ENCODE peak calls at places on chromosomes 4 and X, in four cellular contexts. One of them, this sample, is unnamed.

GRCh38 chr4:96145671-96146070 is 305.8 kb downstream of the PDHA2 start:
- DNase-seq in neural progenitor cell: no peak
- DNase-seq in KBM-7: peak; percentile 3
- DNase-seq in astrocyte of the cerebellum: no peak
- DNase-seq in this sample: no peak

GRCh38 chr4:3432381-3432790 is 9.4 kb upstream of the HGFAC start:
- DNase-seq in neural progenitor cell: no peak
- DNase-seq in astrocyte of the cerebellum: no peak
- DNase-seq in KBM-7: no peak
- DNase-seq in this sample: no peak

GRCh38 chrX:74788545-74789086 is 136.6 kb downstream of the NEXMIF start:
- DNase-seq in astrocyte of the cerebellum: no peak
- DNase-seq in neural progenitor cell: no peak
- DNase-seq in KBM-7: peak; percentile 6
- DNase-seq in this sample: no peak

GRCh38 chrX:44306336-44306735 is 37.1 kb downstream of the EFHC2 start:
- DNase-seq in astrocyte of the cerebellum: no peak
- DNase-seq in KBM-7: no peak
- DNase-seq in neural progenitor cell: no peak
- DNase-seq in this sample: no peak

GRCh38 chr4:145179201-145179860 is 1.1 kb downstream of the OTUD4 start:
- DNase-seq in astrocyte of the cerebellum: no peak
- DNase-seq in neural progenitor cell: peak; percentile 66
- DNase-seq in KBM-7: peak; percentile 58
- DNase-seq in this sample: peak; percentile 53

GRCh38 chr4:112938461-112939058 is 110.9 kb upstream of the ANK2 start:
- DNase-seq in neural progenitor cell: peak; percentile 64
- DNase-seq in KBM-7: peak; percentile 63
- DNase-seq in astrocyte of the cerebellum: peak; percentile 52
- DNase-seq in this sample: no peak

GRCh38 chr4:34108456-34108855 is 2135.9 kb downstream of the ARAP2 start:
- DNase-seq in KBM-7: no peak
- DNase-seq in neural progenitor cell: no peak
- DNase-seq in astrocyte of the cerebellum: peak; percentile 60
- DNase-seq in this sample: no peak

GRCh38 chr4:139458999-139459398 is 5.1 kb downstream of the RAB33B start:
- DNase-seq in neural progenitor cell: no peak
- DNase-seq in KBM-7: no peak
- DNase-seq in astrocyte of the cerebellum: no peak
- DNase-seq in this sample: peak; percentile 25

GRCh38 chr4:2284934-2285664 is 23.2 kb upstream of the MXD4 start:
- DNase-seq in neural progenitor cell: no peak
- DNase-seq in astrocyte of the cerebellum: peak; percentile 23
- DNase-seq in KBM-7: no peak
- DNase-seq in this sample: no peak

GRCh38 chrX:9466115-9466495 is 1.2 kb downstream of the TBL1X start:
- DNase-seq in neural progenitor cell: peak; percentile 56
- DNase-seq in astrocyte of the cerebellum: peak; percentile 2
- DNase-seq in KBM-7: peak; percentile 51
- DNase-seq in this sample: peak; percentile 70

GRCh38 chr4:1002131-1002630 is 9.0 kb upstream of the SLC26A1 start:
- DNase-seq in KBM-7: no peak
- DNase-seq in neural progenitor cell: peak; percentile 59
- DNase-seq in astrocyte of the cerebellum: no peak
- DNase-seq in this sample: peak; percentile 37

GRCh38 chr4:38606587-38606905 is 57.5 kb upstream of the KLF3 start:
- DNase-seq in neural progenitor cell: no peak
- DNase-seq in astrocyte of the cerebellum: no peak
- DNase-seq in KBM-7: no peak
- DNase-seq in this sample: no peak

GRCh38 chr4:154612472-154613414 is at the start of gene FGG:
- DNase-seq in KBM-7: no peak
- DNase-seq in astrocyte of the cerebellum: no peak
- DNase-seq in neural progenitor cell: no peak
- DNase-seq in this sample: no peak

GRCh38 chrX:11273544-11273943 is 19.7 kb upstream of the AMELX start:
- DNase-seq in KBM-7: no peak
- DNase-seq in astrocyte of the cerebellum: no peak
- DNase-seq in neural progenitor cell: no peak
- DNase-seq in this sample: no peak

GRCh38 chr4:140809671-140810070 is 53.5 kb upstream of the TBC1D9 start:
- DNase-seq in KBM-7: peak; percentile 13
- DNase-seq in astrocyte of the cerebellum: no peak
- DNase-seq in neural progenitor cell: no peak
- DNase-seq in this sample: no peak

GRCh38 chr4:86857341-86858052 is 8.3 kb upstream of the SLC10A6 start:
- DNase-seq in neural progenitor cell: no peak
- DNase-seq in astrocyte of the cerebellum: no peak
- DNase-seq in KBM-7: no peak
- DNase-seq in this sample: peak; percentile 19

GRCh38 chr4:153186046-153186728 is 18.1 kb upstream of the TRIM2 start:
- DNase-seq in astrocyte of the cerebellum: no peak
- DNase-seq in KBM-7: no peak
- DNase-seq in neural progenitor cell: no peak
- DNase-seq in this sample: no peak

GRCh38 chr4:48493485-48494100 is 3.5 kb downstream of the ZAR1 start:
- DNase-seq in astrocyte of the cerebellum: no peak
- DNase-seq in KBM-7: no peak
- DNase-seq in neural progenitor cell: no peak
- DNase-seq in this sample: no peak

GRCh38 chrX:36414056-36414455 is 494.5 kb downstream of the CFAP47 start:
- DNase-seq in neural progenitor cell: no peak
- DNase-seq in KBM-7: no peak
- DNase-seq in astrocyte of the cerebellum: no peak
- DNase-seq in this sample: no peak

GRCh38 chrX:9166566-9166909 is 132.6 kb upstream of the FAM9B start:
- DNase-seq in KBM-7: no peak
- DNase-seq in astrocyte of the cerebellum: no peak
- DNase-seq in neural progenitor cell: no peak
- DNase-seq in this sample: no peak

GRCh38 chr4:169268951-169269781 is 1.6 kb downstream of the SH3RF1 start:
- DNase-seq in neural progenitor cell: peak; percentile 26
- DNase-seq in astrocyte of the cerebellum: no peak
- DNase-seq in KBM-7: no peak
- DNase-seq in this sample: peak; percentile 51

GRCh38 chrX:39242187-39242586 is 440.9 kb downstream of the MID1IP1 start:
- DNase-seq in KBM-7: peak; percentile 53
- DNase-seq in astrocyte of the cerebellum: peak; percentile 3
- DNase-seq in neural progenitor cell: peak; percentile 44
- DNase-seq in this sample: peak; percentile 64

GRCh38 chr4:77385124-77385969 is 220.3 kb upstream of the CXCL13 start:
- DNase-seq in neural progenitor cell: peak; percentile 78
- DNase-seq in astrocyte of the cerebellum: peak; percentile 70
- DNase-seq in KBM-7: peak; percentile 62
- DNase-seq in this sample: peak; percentile 65

GRCh38 chr4:1172228-1172851 is at the start of gene SPON2:
- DNase-seq in KBM-7: no peak
- DNase-seq in neural progenitor cell: peak; percentile 77
- DNase-seq in astrocyte of the cerebellum: no peak
- DNase-seq in this sample: peak; percentile 38

GRCh38 chr4:3340703-3341088 is 47.9 kb downstream of the RGS12 start:
- DNase-seq in neural progenitor cell: no peak
- DNase-seq in KBM-7: no peak
- DNase-seq in astrocyte of the cerebellum: no peak
- DNase-seq in this sample: no peak

GRCh38 chrX:148632444-148632843 is 132.0 kb downstream of the AFF2 start:
- DNase-seq in astrocyte of the cerebellum: no peak
- DNase-seq in neural progenitor cell: no peak
- DNase-seq in KBM-7: no peak
- DNase-seq in this sample: no peak

GRCh38 chr4:103892616-103893015 is 172.8 kb upstream of the TACR3 start:
- DNase-seq in astrocyte of the cerebellum: no peak
- DNase-seq in KBM-7: no peak
- DNase-seq in neural progenitor cell: no peak
- DNase-seq in this sample: no peak

GRCh38 chr4:186266699-186267467 is 894 bp downstream of the F11 start:
- DNase-seq in KBM-7: no peak
- DNase-seq in neural progenitor cell: peak; percentile 73
- DNase-seq in astrocyte of the cerebellum: no peak
- DNase-seq in this sample: peak; percentile 37

GRCh38 chr4:85798011-85798770 is 323.2 kb downstream of the ARHGAP24 start:
- DNase-seq in neural progenitor cell: no peak
- DNase-seq in KBM-7: no peak
- DNase-seq in astrocyte of the cerebellum: no peak
- DNase-seq in this sample: no peak

GRCh38 chr4:24408640-24409039 is 175.7 kb downstream of the DHX15 start:
- DNase-seq in KBM-7: no peak
- DNase-seq in neural progenitor cell: no peak
- DNase-seq in astrocyte of the cerebellum: no peak
- DNase-seq in this sample: no peak

GRCh38 chr4:13944095-13944501 is 316.6 kb upstream of the BOD1L1 start:
- DNase-seq in astrocyte of the cerebellum: no peak
- DNase-seq in neural progenitor cell: no peak
- DNase-seq in KBM-7: no peak
- DNase-seq in this sample: no peak